ENCODE peak calls at places on chromosomes 3 and 15, in seven cellular contexts. M is mammary epithelial cell; R is thoracic aorta; B is A549; O is naive thymus-derived CD4-positive, alpha-beta T cell; A is brain microvascular endothelial cell; U is ascending aorta. Q is an unnamed sample.

GRCh38 chr3:132563409-132564074 is 33.5 kb upstream of the ACKR4 start:
- DNase-seq in U (no peak), O (no peak), M (no peak), A (no peak), B (no peak), R (no peak), Q (no peak)

GRCh38 chr3:130787422-130788068 is 40.9 kb upstream of the PIK3R4 start:
- DNase-seq in O (no peak), U (no peak), A (no peak), B (no peak), R (no peak), M (no peak), Q (no peak)

GRCh38 chr15:96564546-96564945 is 234.0 kb downstream of the NR2F2 start:
- DNase-seq in R (no peak), A (no peak), O (no peak), U (no peak), M (peak), B (no peak), Q (no peak)

GRCh38 chr3:158528306-158528705 is 42.7 kb upstream of the MLF1 start:
- DNase-seq in R (no peak), U (no peak), O (no peak), B (no peak), A (no peak), M (no peak), Q (no peak)

GRCh38 chr3:69936266-69936665 is 63.3 kb upstream of the SAMMSON start:
- DNase-seq in U (no peak), A (no peak), R (no peak), M (no peak), O (no peak), B (no peak), Q (no peak)

GRCh38 chr3:82144811-82145210 is 383.4 kb upstream of the GBE1 start:
- DNase-seq in R (no peak), M (no peak), O (no peak), A (no peak), U (no peak), B (no peak), Q (no peak)

GRCh38 chr3:8845641-8846040 is 76.2 kb upstream of the OXTR start:
- DNase-seq in B (peak), M (peak), U (no peak), O (no peak), A (peak), R (no peak), Q (no peak)

GRCh38 chr3:37996785-37997301 is 6.3 kb downstream of the VILL start:
- DNase-seq in B (peak), M (peak), U (peak), R (no peak), A (peak), O (peak), Q (peak)

GRCh38 chr15:67004142-67004541 is 61.3 kb upstream of the SMAD3 start:
- DNase-seq in B (no peak), M (no peak), U (no peak), O (no peak), R (no peak), A (no peak), Q (no peak)

GRCh38 chr3:71066849-71067261 is 516.7 kb downstream of the FOXP1 start:
- DNase-seq in M (peak), R (no peak), A (peak), B (no peak), U (peak), O (no peak), Q (no peak)

GRCh38 chr3:37907906-37908305 is 46.2 kb downstream of the CTDSPL start:
- DNase-seq in B (no peak), M (peak), R (no peak), A (no peak), O (no peak), U (no peak), Q (no peak)

GRCh38 chr3:89262561-89262960 is 155.1 kb downstream of the EPHA3 start:
- DNase-seq in M (no peak), A (no peak), B (no peak), U (no peak), O (no peak), R (no peak), Q (no peak)

GRCh38 chr3:9902372-9903237 is at the start of gene IL17RE:
- DNase-seq in O (no peak), U (peak), B (no peak), M (no peak), A (no peak), R (no peak), Q (no peak)

GRCh38 chr3:122168044-122168443 is 15.4 kb upstream of the CASR start:
- DNase-seq in O (no peak), A (no peak), U (no peak), R (no peak), M (no peak), B (no peak), Q (no peak)

GRCh38 chr3:113698891-113699465 is 2.5 kb upstream of the USF3 start:
- DNase-seq in B (no peak), A (no peak), R (no peak), U (no peak), O (no peak), M (peak), Q (no peak)
- H3K27ac ChIP-seq in B (peak), A (no peak), R (peak), U (peak), O (peak), M (no peak), Q (peak)

DNA sequence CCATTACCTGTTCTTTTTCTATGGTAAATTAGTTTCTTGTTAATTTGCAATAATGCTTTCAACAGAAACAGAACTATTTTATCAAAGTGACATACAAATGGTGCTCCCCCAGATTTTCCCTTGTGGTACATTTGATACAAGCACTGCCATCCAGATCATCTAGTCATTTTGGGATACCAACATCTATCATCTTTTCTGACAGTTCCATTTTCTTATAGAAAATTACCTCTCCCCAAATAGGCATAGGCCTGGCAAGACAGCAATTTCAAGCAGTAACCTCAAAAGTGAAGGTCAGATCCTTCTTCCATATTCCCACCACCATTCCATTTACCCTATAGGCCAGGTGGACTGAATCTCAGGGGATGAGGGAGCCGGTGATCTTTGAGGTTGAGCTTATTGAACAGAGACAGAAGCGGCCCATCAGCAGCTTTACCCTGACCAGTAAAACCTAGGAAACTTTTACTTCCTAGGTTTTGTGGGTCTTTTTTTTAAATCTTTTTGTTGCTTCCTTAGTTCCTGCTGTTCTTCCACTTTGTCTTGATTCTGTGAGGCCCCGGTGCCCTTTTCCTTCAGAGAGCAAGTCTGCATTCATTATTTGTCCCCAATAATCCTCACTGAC is 3.1 kb upstream of the PLD1 start:
- DNase-seq in M (no peak), R (no peak), A (no peak), B (no peak), U (no peak), O (no peak), Q (no peak)
- H3K27ac ChIP-seq in M (no peak), R (no peak), A (no peak), B (peak), U (no peak), O (no peak), Q (no peak)

GRCh38 chr15:57496946-57497944 is 94.5 kb upstream of the MYZAP start:
- DNase-seq in B (peak), O (no peak), R (no peak), U (no peak), M (no peak), A (no peak), Q (no peak)
- H3K27ac ChIP-seq in B (no peak), O (no peak), R (no peak), U (no peak), M (no peak), A (no peak), Q (no peak)

DNA sequence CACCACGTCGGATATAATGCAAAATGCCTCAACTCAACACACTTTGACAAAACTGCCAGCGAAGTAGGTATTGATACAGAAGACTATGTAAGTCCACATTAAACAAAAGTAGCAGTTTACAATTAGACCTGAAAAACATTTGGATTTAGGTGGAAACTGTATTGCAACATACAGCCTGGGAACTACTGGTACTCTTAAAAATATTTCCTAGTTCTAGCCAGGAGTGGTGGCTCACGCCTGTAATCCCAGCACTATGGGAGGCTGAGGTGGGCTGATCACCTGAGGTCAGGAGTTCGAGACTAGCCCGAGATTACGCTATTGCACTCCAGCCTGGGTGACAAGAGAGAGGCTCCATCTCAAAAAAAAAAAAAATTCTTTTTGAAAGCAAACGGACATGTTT is 246.2 kb downstream of the ZBTB20 start:
- DNase-seq in O (no peak), B (no peak), M (no peak), R (no peak), U (no peak), A (no peak), Q (no peak)
- H3K27ac ChIP-seq in O (no peak), B (peak), M (no peak), R (peak), U (peak), A (no peak), Q (peak)

DNA sequence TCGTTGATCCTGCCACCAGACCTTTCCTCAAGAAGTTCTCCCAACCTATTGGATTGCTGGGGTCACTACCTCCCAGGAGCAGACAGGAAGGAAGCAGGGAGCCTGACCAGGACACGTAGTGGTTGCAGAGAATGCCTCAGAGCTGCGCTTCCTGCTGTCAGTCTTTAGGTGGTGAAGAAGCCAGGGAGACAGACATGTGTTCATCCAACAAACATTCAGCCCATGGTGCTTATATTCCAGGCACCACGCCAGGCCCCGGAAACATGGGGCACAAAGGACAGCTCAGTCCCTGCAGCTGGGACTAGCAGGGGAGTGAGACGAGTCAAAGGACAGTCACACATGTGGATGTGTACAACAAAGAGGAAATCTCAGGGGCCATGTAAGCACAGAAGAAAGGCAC is 26.0 kb upstream of the CORO2B start:
- DNase-seq in O (no peak), B (peak), A (peak), R (no peak), U (no peak), M (no peak), Q (no peak)
- H3K27ac ChIP-seq in O (no peak), B (peak), A (peak), R (no peak), U (no peak), M (no peak), Q (no peak)

GRCh38 chr15:23602124-23602523 is 36.6 kb downstream of the MKRN3 start:
- DNase-seq in R (no peak), U (no peak), A (no peak), M (no peak), B (no peak), O (no peak), Q (no peak)
- H3K27ac ChIP-seq in R (no peak), U (no peak), A (no peak), M (no peak), B (no peak), O (no peak), Q (no peak)

GRCh38 chr3:57009802-57010201 is 50.7 kb upstream of the SPATA12 start:
- DNase-seq in U (no peak), M (no peak), R (no peak), A (no peak), B (no peak), O (no peak), Q (no peak)
- H3K27ac ChIP-seq in U (no peak), M (no peak), R (no peak), A (no peak), B (no peak), O (no peak), Q (no peak)

Q was measured in tibial nerve.